ENCODE peak calls at places on chromosomes 5 and 9, in ten cellular contexts. B is tibial artery, H is neural progenitor cell, M is uterus, W is caudate nucleus, X is psoas muscle, U is GM23338, S is colonic mucosa, J is thoracic aorta, E is testis. I is an unnamed sample.

GRCh38 chr5:149474198-149474597 is 77.0 kb downstream of the CSNK1A1 start:
- DNase-seq in B (peak), H (no peak), M (no peak), W (no peak), X (no peak), U (no peak), S (peak), J (no peak), E (no peak), I (no peak)

GRCh38 chr9:134358026-134358967 is 32.0 kb downstream of the RXRA start:
- DNase-seq in B (no peak), H (no peak), M (peak), W (no peak), X (no peak), U (no peak), S (no peak), J (no peak), E (peak), I (no peak)

GRCh38 chr5:159697536-159697935 is 218.7 kb upstream of the ADRA1B start:
- DNase-seq in B (no peak), H (no peak), M (no peak), W (no peak), X (no peak), U (no peak), S (no peak), J (no peak), E (no peak), I (no peak)

GRCh38 chr5:139149477-139150199 is 48.5 kb downstream of the SIL1 start:
- DNase-seq in B (no peak), H (no peak), M (no peak), W (no peak), X (no peak), U (no peak), S (no peak), J (no peak), E (no peak), I (no peak)

GRCh38 chr5:1911773-1912235 is 29.1 kb upstream of the IRX4 start:
- DNase-seq in B (peak), H (no peak), M (no peak), W (no peak), X (no peak), U (no peak), S (no peak), J (no peak), E (no peak), I (no peak)

GRCh38 chr9:136220017-136220729 is 15.2 kb upstream of the LHX3 start:
- DNase-seq in B (no peak), H (no peak), M (no peak), W (no peak), X (no peak), U (no peak), S (no peak), J (no peak), E (no peak), I (no peak)

GRCh38 chr9:36893911-36894310 is 140.2 kb downstream of the PAX5 start:
- DNase-seq in B (no peak), H (no peak), M (no peak), W (no peak), X (no peak), U (no peak), S (no peak), J (no peak), E (no peak), I (no peak)

GRCh38 chr5:87900419-87900818 is 368.2 kb downstream of the TMEM161B start:
- DNase-seq in B (no peak), H (no peak), M (no peak), W (no peak), X (no peak), U (no peak), S (no peak), J (no peak), E (no peak), I (no peak)

GRCh38 chr9:113621309-113621791 is 157.8 kb downstream of the RGS3 start:
- DNase-seq in B (peak), H (peak), M (peak), W (no peak), X (peak), U (peak), S (no peak), J (peak), E (peak), I (no peak)

GRCh38 chr5:126016256-126016655 is 407.0 kb upstream of the GRAMD2B start:
- DNase-seq in B (no peak), H (no peak), M (peak), W (no peak), X (no peak), U (no peak), S (no peak), J (no peak), E (peak), I (no peak)

GRCh38 chr9:136537411-136537810 is 8.4 kb downstream of the NOTCH1 start:
- DNase-seq in B (no peak), H (no peak), M (no peak), W (no peak), X (no peak), U (no peak), S (no peak), J (no peak), E (no peak), I (no peak)

GRCh38 chr5:66829826-66830225 is 233.6 kb downstream of the MAST4 start:
- DNase-seq in B (no peak), H (peak), M (no peak), W (no peak), X (no peak), U (peak), S (no peak), J (no peak), E (no peak), I (no peak)

GRCh38 chr5:33968133-33969005 is 16.1 kb downstream of the SLC45A2 start:
- DNase-seq in B (no peak), H (no peak), M (no peak), W (no peak), X (no peak), U (no peak), S (no peak), J (no peak), E (no peak), I (no peak)

GRCh38 chr5:168304349-168304748 is 12.9 kb downstream of the WWC1 start:
- DNase-seq in B (no peak), H (no peak), M (no peak), W (no peak), X (no peak), U (no peak), S (no peak), J (no peak), E (no peak), I (no peak)

GRCh38 chr9:35816708-35817107 is 1.9 kb upstream of the HINT2 start:
- DNase-seq in B (no peak), H (peak), M (no peak), W (no peak), X (no peak), U (peak), S (no peak), J (no peak), E (no peak), I (no peak)

GRCh38 chr5:112628219-112628618 is 109.5 kb upstream of the APC start:
- DNase-seq in B (no peak), H (peak), M (no peak), W (no peak), X (no peak), U (peak), S (no peak), J (no peak), E (no peak), I (no peak)

GRCh38 chr9:134366223-134367031 is 40.2 kb downstream of the RXRA start:
- DNase-seq in B (peak), H (no peak), M (peak), W (peak), X (peak), U (no peak), S (peak), J (peak), E (peak), I (peak)

GRCh38 chr9:96084289-96084688 is 208.8 kb downstream of the ERCC6L2 start:
- DNase-seq in B (no peak), H (no peak), M (no peak), W (no peak), X (no peak), U (no peak), S (no peak), J (no peak), E (no peak), I (no peak)
- H3K27ac ChIP-seq in B (no peak), H (no peak), M (no peak), W (no peak), X (no peak), U (no peak), S (no peak), J (no peak), E (no peak), I (no peak)

GRCh38 chr9:81112638-81113037 is 576.7 kb downstream of the TLE1 start:
- DNase-seq in B (no peak), H (peak), M (no peak), W (peak), X (no peak), U (peak), S (no peak), J (no peak), E (no peak), I (no peak)
- H3K27ac ChIP-seq in B (no peak), H (no peak), M (no peak), W (no peak), X (no peak), U (peak), S (no peak), J (no peak), E (no peak), I (no peak)

GRCh38 chr5:122971333-122971732 is 65.2 kb downstream of the PPIC start:
- DNase-seq in B (no peak), H (no peak), M (no peak), W (no peak), X (no peak), U (no peak), S (no peak), J (no peak), E (no peak), I (no peak)
- H3K27ac ChIP-seq in B (no peak), H (no peak), M (no peak), W (no peak), X (no peak), U (no peak), S (no peak), J (no peak), E (no peak), I (no peak)

GRCh38 chr5:157267025-157267424 is 1.1 kb downstream of the CYFIP2 start:
- DNase-seq in B (no peak), H (no peak), M (no peak), W (no peak), X (no peak), U (no peak), S (no peak), J (no peak), E (no peak), I (no peak)
- H3K27ac ChIP-seq in B (no peak), H (no peak), M (no peak), W (peak), X (peak), U (no peak), S (peak), J (no peak), E (no peak), I (peak)

I was measured in substantia nigra.